ENCODE peak calls at places on chromosome 10, in five cellular contexts. One of them, this sample, is unnamed.

GRCh38 chr10:18474111-18474455 is 177.3 kb downstream of the NSUN6 start:
- DNase-seq in fibroblast of mammary gland: no peak
- DNase-seq in esophagus squamous epithelium: no peak
- DNase-seq in neural crest cell: no peak
- DNase-seq in MCF 10A: no peak
- DNase-seq in this sample: no peak

GRCh38 chr10:36564433-36564832 is 561.0 kb upstream of the ANKRD30A start:
- DNase-seq in fibroblast of mammary gland: no peak
- DNase-seq in esophagus squamous epithelium: no peak
- DNase-seq in neural crest cell: no peak
- DNase-seq in MCF 10A: no peak
- DNase-seq in this sample: no peak

GRCh38 chr10:47101807-47102206 is 190.6 kb downstream of the PTPN20 start:
- DNase-seq in fibroblast of mammary gland: no peak
- DNase-seq in esophagus squamous epithelium: no peak
- DNase-seq in neural crest cell: no peak
- DNase-seq in MCF 10A: no peak
- DNase-seq in this sample: no peak

GRCh38 chr10:17026686-17027485 is 102.7 kb downstream of the CUBN start:
- DNase-seq in fibroblast of mammary gland: peak
- DNase-seq in esophagus squamous epithelium: no peak
- DNase-seq in neural crest cell: no peak
- DNase-seq in MCF 10A: peak
- DNase-seq in this sample: no peak

GRCh38 chr10:131735577-131735976 is 165.2 kb upstream of the PPP2R2D start:
- DNase-seq in fibroblast of mammary gland: no peak
- DNase-seq in esophagus squamous epithelium: no peak
- DNase-seq in neural crest cell: no peak
- DNase-seq in MCF 10A: no peak
- DNase-seq in this sample: no peak

GRCh38 chr10:73874267-73875138 is at the start of gene CAMK2G:
- DNase-seq in fibroblast of mammary gland: peak
- DNase-seq in esophagus squamous epithelium: peak
- DNase-seq in neural crest cell: peak
- DNase-seq in MCF 10A: peak
- DNase-seq in this sample: peak

GRCh38 chr10:112959207-112959838 is 9.3 kb downstream of the TCF7L2 start:
- DNase-seq in fibroblast of mammary gland: peak
- DNase-seq in esophagus squamous epithelium: no peak
- DNase-seq in neural crest cell: no peak
- DNase-seq in MCF 10A: peak
- DNase-seq in this sample: no peak

GRCh38 chr10:61754553-61755540 is 92.1 kb downstream of the CABCOCO1 start:
- DNase-seq in fibroblast of mammary gland: no peak
- DNase-seq in esophagus squamous epithelium: no peak
- DNase-seq in neural crest cell: no peak
- DNase-seq in MCF 10A: peak
- DNase-seq in this sample: no peak

GRCh38 chr10:131899116-131899690 is 1.6 kb upstream of the PPP2R2D start:
- DNase-seq in fibroblast of mammary gland: no peak
- DNase-seq in esophagus squamous epithelium: no peak
- DNase-seq in neural crest cell: no peak
- DNase-seq in MCF 10A: no peak
- DNase-seq in this sample: no peak

GRCh38 chr10:124898493-124898892 is 43.4 kb upstream of the ZRANB1 start:
- DNase-seq in fibroblast of mammary gland: no peak
- DNase-seq in esophagus squamous epithelium: no peak
- DNase-seq in neural crest cell: no peak
- DNase-seq in MCF 10A: no peak
- DNase-seq in this sample: no peak

GRCh38 chr10:21516270-21517131 is 9.0 kb downstream of the SKIDA1 start:
- DNase-seq in fibroblast of mammary gland: peak
- DNase-seq in esophagus squamous epithelium: no peak
- DNase-seq in neural crest cell: no peak
- DNase-seq in MCF 10A: peak
- DNase-seq in this sample: no peak

GRCh38 chr10:14782691-14783363 is 8.1 kb upstream of the FAM107B start:
- DNase-seq in fibroblast of mammary gland: no peak
- DNase-seq in esophagus squamous epithelium: no peak
- DNase-seq in neural crest cell: no peak
- DNase-seq in MCF 10A: peak
- DNase-seq in this sample: no peak

GRCh38 chr10:14063531-14064317 is 267.0 kb downstream of the FRMD4A start:
- DNase-seq in fibroblast of mammary gland: peak
- DNase-seq in esophagus squamous epithelium: no peak
- DNase-seq in neural crest cell: no peak
- DNase-seq in MCF 10A: peak
- DNase-seq in this sample: peak

GRCh38 chr10:43211431-43212042 is 55.3 kb downstream of the RASGEF1A start:
- DNase-seq in fibroblast of mammary gland: no peak
- DNase-seq in esophagus squamous epithelium: no peak
- DNase-seq in neural crest cell: no peak
- DNase-seq in MCF 10A: no peak
- DNase-seq in this sample: no peak

GRCh38 chr10:75191821-75192568 is 18.6 kb upstream of the VDAC2 start:
- DNase-seq in fibroblast of mammary gland: peak
- DNase-seq in esophagus squamous epithelium: no peak
- DNase-seq in neural crest cell: no peak
- DNase-seq in MCF 10A: peak
- DNase-seq in this sample: peak

GRCh38 chr10:773562-774161 is 84.2 kb upstream of the DIP2C start:
- DNase-seq in fibroblast of mammary gland: no peak
- DNase-seq in esophagus squamous epithelium: no peak
- DNase-seq in neural crest cell: no peak
- DNase-seq in MCF 10A: peak
- DNase-seq in this sample: no peak

GRCh38 chr10:115850666-115851065 is 422.3 kb downstream of the GFRA1 start:
- DNase-seq in fibroblast of mammary gland: no peak
- DNase-seq in esophagus squamous epithelium: no peak
- DNase-seq in neural crest cell: no peak
- DNase-seq in MCF 10A: no peak
- DNase-seq in this sample: no peak

GRCh38 chr10:114274616-114275453 is 35.8 kb downstream of the VWA2 start:
- DNase-seq in fibroblast of mammary gland: no peak
- DNase-seq in esophagus squamous epithelium: no peak
- DNase-seq in neural crest cell: no peak
- DNase-seq in MCF 10A: no peak
- DNase-seq in this sample: no peak

GRCh38 chr10:89837173-89838001 is 136.0 kb downstream of the KIF20B start:
- DNase-seq in fibroblast of mammary gland: peak
- DNase-seq in esophagus squamous epithelium: no peak
- DNase-seq in neural crest cell: no peak
- DNase-seq in MCF 10A: no peak
- DNase-seq in this sample: no peak

GRCh38 chr10:130441041-130441440 is 304.9 kb downstream of the GLRX3 start:
- DNase-seq in fibroblast of mammary gland: no peak
- DNase-seq in esophagus squamous epithelium: no peak
- DNase-seq in neural crest cell: no peak
- DNase-seq in MCF 10A: no peak
- DNase-seq in this sample: no peak

GRCh38 chr10:94016727-94017714 is 23.3 kb downstream of the PLCE1 start:
- DNase-seq in fibroblast of mammary gland: peak
- DNase-seq in esophagus squamous epithelium: no peak
- DNase-seq in neural crest cell: no peak
- DNase-seq in MCF 10A: no peak
- DNase-seq in this sample: no peak

GRCh38 chr10:104330168-104331117 is 7.8 kb downstream of the ITPRIP start:
- DNase-seq in fibroblast of mammary gland: peak
- DNase-seq in esophagus squamous epithelium: no peak
- DNase-seq in neural crest cell: no peak
- DNase-seq in MCF 10A: peak
- DNase-seq in this sample: peak

GRCh38 chr10:73923935-73924598 is 13.1 kb downstream of the PLAU start:
- DNase-seq in fibroblast of mammary gland: no peak
- DNase-seq in esophagus squamous epithelium: no peak
- DNase-seq in neural crest cell: no peak
- DNase-seq in MCF 10A: no peak
- DNase-seq in this sample: no peak

GRCh38 chr10:93219347-93219746 is 145.7 kb downstream of the CYP26A1 start:
- DNase-seq in fibroblast of mammary gland: no peak
- DNase-seq in esophagus squamous epithelium: no peak
- DNase-seq in neural crest cell: no peak
- DNase-seq in MCF 10A: no peak
- DNase-seq in this sample: no peak

GRCh38 chr10:6511347-6511746 is 68.7 kb downstream of the PRKCQ start:
- DNase-seq in fibroblast of mammary gland: no peak
- DNase-seq in esophagus squamous epithelium: no peak
- DNase-seq in neural crest cell: no peak
- DNase-seq in MCF 10A: no peak
- DNase-seq in this sample: no peak

GRCh38 chr10:29658984-29659769 is 24.4 kb upstream of the SVIL start:
- DNase-seq in fibroblast of mammary gland: peak
- DNase-seq in esophagus squamous epithelium: no peak
- DNase-seq in neural crest cell: no peak
- DNase-seq in MCF 10A: peak
- DNase-seq in this sample: peak

DNA sequence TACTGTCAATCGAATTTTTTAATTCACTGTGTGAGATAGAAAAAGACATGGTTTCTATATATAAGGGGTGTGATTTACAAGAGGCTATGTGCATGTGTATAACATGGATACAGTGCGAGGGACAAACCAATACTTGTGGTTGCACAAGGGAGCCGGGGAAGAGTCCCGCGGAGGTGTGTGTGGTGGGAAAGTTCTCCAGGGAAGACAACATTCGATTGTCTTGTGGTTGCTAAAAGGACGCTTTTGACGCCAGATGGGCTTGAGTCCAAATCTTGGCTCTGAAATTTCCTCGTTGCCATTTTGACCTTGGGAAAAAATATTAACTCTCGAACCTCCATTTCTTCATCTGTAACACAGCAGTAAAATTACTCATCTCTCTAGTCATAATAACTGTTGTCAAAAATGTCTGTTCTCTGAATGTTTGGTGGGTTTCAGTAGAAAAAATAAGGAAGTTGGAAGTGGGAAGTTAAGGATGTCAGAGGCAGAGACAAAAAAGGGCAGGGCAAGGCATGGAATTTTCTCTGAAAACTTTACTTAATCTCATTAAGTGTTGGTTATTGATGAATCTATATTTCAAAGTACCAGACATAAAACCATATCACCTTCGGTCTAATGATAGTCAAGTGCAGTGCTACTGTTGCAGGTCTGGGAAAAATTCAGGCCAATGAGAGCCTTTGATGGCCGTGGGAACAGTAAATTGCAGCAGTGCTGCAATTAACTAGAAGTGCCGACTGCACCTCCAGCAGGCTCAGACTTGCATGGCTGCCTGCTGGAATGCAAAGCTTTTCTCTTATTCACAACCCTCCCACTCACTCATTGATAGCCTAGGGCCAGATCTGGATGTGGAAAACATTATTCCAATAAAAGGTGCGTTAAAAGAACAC is 16.6 kb downstream of the PLXDC2 start:
- DNase-seq in fibroblast of mammary gland: peak
- DNase-seq in esophagus squamous epithelium: no peak
- DNase-seq in neural crest cell: no peak
- DNase-seq in MCF 10A: peak
- DNase-seq in this sample: no peak
- TF ChIP-seq CTCF in fibroblast of mammary gland: no peak
- TF ChIP-seq CTCF in esophagus squamous epithelium: no peak
- TF ChIP-seq CTCF in neural crest cell: no peak
- TF ChIP-seq CTCF in MCF 10A: no peak
- TF ChIP-seq CTCF in this sample: no peak

GRCh38 chr10:51772387-51772786 is 73.0 kb upstream of the CSTF2T start:
- DNase-seq in fibroblast of mammary gland: no peak
- DNase-seq in esophagus squamous epithelium: no peak
- DNase-seq in neural crest cell: no peak
- DNase-seq in MCF 10A: no peak
- DNase-seq in this sample: no peak
- TF ChIP-seq CTCF in fibroblast of mammary gland: no peak
- TF ChIP-seq CTCF in esophagus squamous epithelium: no peak
- TF ChIP-seq CTCF in neural crest cell: no peak
- TF ChIP-seq CTCF in MCF 10A: no peak
- TF ChIP-seq CTCF in this sample: no peak

GRCh38 chr10:71747808-71748523 is 25.4 kb downstream of the VSIR start:
- DNase-seq in fibroblast of mammary gland: no peak
- DNase-seq in esophagus squamous epithelium: peak
- DNase-seq in neural crest cell: no peak
- DNase-seq in MCF 10A: no peak
- DNase-seq in this sample: no peak

GRCh38 chr10:71744897-71745658 is 25.5 kb upstream of the C10orf105 start:
- DNase-seq in fibroblast of mammary gland: no peak
- DNase-seq in esophagus squamous epithelium: no peak
- DNase-seq in neural crest cell: no peak
- DNase-seq in MCF 10A: no peak
- DNase-seq in this sample: no peak

GRCh38 chr10:71745659-71746250 is 26.2 kb upstream of the C10orf105 start:
- DNase-seq in fibroblast of mammary gland: no peak
- DNase-seq in esophagus squamous epithelium: no peak
- DNase-seq in neural crest cell: no peak
- DNase-seq in MCF 10A: no peak
- DNase-seq in this sample: no peak

GRCh38 chr10:71747039-71747807 is 26.1 kb downstream of the VSIR start:
- DNase-seq in fibroblast of mammary gland: no peak
- DNase-seq in esophagus squamous epithelium: no peak
- DNase-seq in neural crest cell: no peak
- DNase-seq in MCF 10A: no peak
- DNase-seq in this sample: no peak

GRCh38 chr10:71746344-71747037 is 26.8 kb downstream of the VSIR start:
- DNase-seq in fibroblast of mammary gland: no peak
- DNase-seq in esophagus squamous epithelium: no peak
- DNase-seq in neural crest cell: no peak
- DNase-seq in MCF 10A: no peak
- DNase-seq in this sample: no peak
- TF ChIP-seq CTCF in fibroblast of mammary gland: no peak
- TF ChIP-seq CTCF in esophagus squamous epithelium: no peak
- TF ChIP-seq CTCF in neural crest cell: no peak
- TF ChIP-seq CTCF in MCF 10A: no peak
- TF ChIP-seq CTCF in this sample: no peak

GRCh38 chr10:118324140-118324539 is 18.0 kb downstream of the FAM204A start:
- DNase-seq in fibroblast of mammary gland: no peak
- DNase-seq in esophagus squamous epithelium: no peak
- DNase-seq in neural crest cell: no peak
- DNase-seq in MCF 10A: no peak
- DNase-seq in this sample: no peak

DNA sequence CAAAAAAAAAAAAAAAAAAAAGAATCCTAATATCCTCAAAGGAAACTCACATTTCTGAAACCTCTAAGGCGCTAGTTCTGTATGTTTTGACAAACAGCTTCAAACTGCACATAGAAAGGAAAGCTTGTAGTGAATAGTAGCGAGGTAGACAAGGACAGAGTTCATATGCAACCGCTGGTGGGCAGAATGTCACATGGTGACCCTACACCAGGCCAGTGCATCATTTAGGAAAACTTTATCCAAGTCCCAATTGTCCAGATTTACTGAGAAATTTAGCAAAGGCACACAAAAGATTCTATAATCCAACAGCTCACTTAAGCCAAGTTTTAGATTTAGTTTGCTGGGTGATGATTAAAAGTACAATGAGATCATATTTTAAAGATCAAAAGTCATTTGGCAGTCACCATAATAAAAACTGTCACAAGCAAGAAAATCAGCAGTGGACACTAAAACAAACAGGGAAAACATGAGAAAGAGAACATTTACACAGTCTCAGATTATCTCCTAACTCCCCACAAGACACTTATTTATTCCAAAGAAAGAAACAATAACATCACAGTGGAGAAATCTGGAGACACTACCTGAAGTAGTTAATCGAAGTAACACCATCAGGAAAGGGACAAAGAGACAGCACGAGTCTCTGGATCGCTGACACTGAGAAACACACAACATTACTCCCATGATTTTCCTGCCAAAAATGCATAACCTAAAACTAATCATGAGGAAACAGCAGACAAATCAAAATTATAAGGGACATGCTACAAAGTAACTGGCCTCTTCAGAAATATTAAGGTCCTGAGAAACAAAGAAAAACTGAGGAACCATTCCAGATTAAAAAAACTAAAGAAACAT is 20.2 kb downstream of the FAM204A start:
- DNase-seq in fibroblast of mammary gland: no peak
- DNase-seq in esophagus squamous epithelium: no peak
- DNase-seq in neural crest cell: no peak
- DNase-seq in MCF 10A: no peak
- DNase-seq in this sample: no peak
- TF ChIP-seq CTCF in fibroblast of mammary gland: no peak
- TF ChIP-seq CTCF in esophagus squamous epithelium: no peak
- TF ChIP-seq CTCF in neural crest cell: no peak
- TF ChIP-seq CTCF in MCF 10A: no peak
- TF ChIP-seq CTCF in this sample: no peak